ENCODE peak calls at places on chromosomes 7 and 10, in seven cellular contexts. L is lower leg skin, I is thoracic aorta, P is AG04450, Q is cardiac muscle cell, M is astrocyte of the spinal cord, T is GM20000. U is an unnamed sample.

GRCh38 chr7:2205036-2205780 is 27.5 kb downstream of the MAD1L1 start:
- DNase-seq in L (no peak), I (no peak), P (no peak), Q (peak; percentile 25), M (no peak), T (no peak), U (peak; percentile 14)

GRCh38 chr7:152747224-152747623 is 12.3 kb upstream of the ACTR3B start:
- DNase-seq in L (no peak), I (no peak), P (no peak), Q (no peak), M (no peak), T (no peak), U (no peak)

GRCh38 chr7:3574386-3574785 is 273.3 kb downstream of the SDK1 start:
- DNase-seq in L (no peak), I (no peak), P (no peak), Q (no peak), M (no peak), T (no peak), U (no peak)

GRCh38 chr10:11697718-11698527 is 44.3 kb upstream of the ECHDC3 start:
- DNase-seq in L (no peak), I (no peak), P (no peak), Q (no peak), M (no peak), T (no peak), U (no peak)

GRCh38 chr10:6207658-6208057 is 4.9 kb downstream of the PFKFB3 start:
- DNase-seq in L (no peak), I (no peak), P (no peak), Q (no peak), M (no peak), T (no peak), U (no peak)

GRCh38 chr7:134605978-134606923 is 40.4 kb upstream of the BPGM start:
- DNase-seq in L (peak; percentile 90), I (no peak), P (no peak), Q (peak; percentile 82), M (peak; percentile 59), T (peak; percentile 61), U (peak; percentile 49)

GRCh38 chr7:157255201-157255606 is 81.6 kb upstream of the DNAJB6 start:
- DNase-seq in L (no peak), I (no peak), P (no peak), Q (no peak), M (no peak), T (no peak), U (no peak)

GRCh38 chr7:74376256-74377036 is 77.3 kb upstream of the GTF2IRD1 start:
- DNase-seq in L (no peak), I (no peak), P (no peak), Q (no peak), M (no peak), T (no peak), U (no peak)

GRCh38 chr10:110398419-110399162 is 93.9 kb upstream of the SMNDC1 start:
- DNase-seq in L (peak; percentile 90), I (peak; percentile 33), P (peak; percentile 86), Q (no peak), M (peak; percentile 90), T (no peak), U (peak; percentile 48)

DNA sequence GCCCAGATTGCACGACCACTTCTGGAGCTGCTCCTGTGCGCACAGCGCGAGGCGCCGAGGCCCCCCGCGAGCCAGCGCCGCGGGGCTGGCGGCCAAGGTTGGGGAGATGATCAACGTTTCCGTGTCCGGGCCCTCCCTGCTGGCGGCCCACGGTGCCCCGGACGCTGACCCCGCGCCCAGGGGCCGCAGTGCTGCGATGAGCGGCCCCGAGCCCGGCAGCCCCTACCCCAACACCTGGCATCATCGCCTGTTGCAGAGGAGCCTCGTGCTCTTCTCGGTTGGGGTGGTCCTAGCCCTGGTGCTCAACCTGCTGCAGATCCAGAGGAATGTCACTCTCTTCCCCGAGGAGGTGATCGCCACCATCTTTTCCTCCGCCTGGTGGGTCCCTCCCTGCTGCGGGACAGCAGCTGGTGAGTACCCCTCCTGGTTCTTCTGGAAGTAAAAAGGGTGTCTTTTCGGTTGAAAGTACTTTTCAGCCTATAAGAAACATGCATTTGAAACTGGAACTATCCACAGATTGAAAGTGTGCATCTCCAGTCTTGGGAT is 683 bp downstream of the INSIG1 start:
- DNase-seq in L (no peak), I (no peak), P (no peak), Q (no peak), M (no peak), T (no peak), U (no peak)
- TF ChIP-seq CTCF in L (no peak), I (no peak), P (no peak), Q (no peak), M (no peak), T (no peak), U (no peak)

GRCh38 chr10:81081887-81082620 is 544.4 kb downstream of the SH2D4B start:
- DNase-seq in L (no peak), I (no peak), P (no peak), Q (no peak), M (no peak), T (no peak), U (no peak)
- TF ChIP-seq CTCF in L (no peak), I (no peak), P (peak; percentile 17), Q (no peak), M (no peak), T (peak; percentile 10), U (no peak)

GRCh38 chr10:21421016-21421415 is 104.5 kb downstream of the SKIDA1 start:
- DNase-seq in L (peak; percentile 4), I (no peak), P (no peak), Q (no peak), M (no peak), T (no peak), U (no peak)

GRCh38 chr10:21413680-21414079 is 111.8 kb downstream of the SKIDA1 start:
- DNase-seq in L (no peak), I (no peak), P (no peak), Q (no peak), M (no peak), T (no peak), U (no peak)

GRCh38 chr10:21413268-21413667 is 112.2 kb downstream of the SKIDA1 start:
- DNase-seq in L (peak; percentile 1), I (no peak), P (no peak), Q (no peak), M (no peak), T (no peak), U (no peak)

GRCh38 chr10:21421794-21422193 is 103.7 kb downstream of the SKIDA1 start:
- DNase-seq in L (no peak), I (no peak), P (no peak), Q (no peak), M (no peak), T (no peak), U (no peak)

GRCh38 chr10:21417172-21417712 is 108.2 kb downstream of the SKIDA1 start:
- DNase-seq in L (peak; percentile 53), I (no peak), P (no peak), Q (no peak), M (no peak), T (no peak), U (no peak)
- TF ChIP-seq CTCF in L (no peak), I (no peak), P (no peak), Q (no peak), M (no peak), T (no peak), U (no peak)

GRCh38 chr10:27368706-27369105 is 128.1 kb upstream of the ACBD5 start:
- DNase-seq in L (no peak), I (no peak), P (no peak), Q (no peak), M (no peak), T (no peak), U (no peak)

GRCh38 chr10:27372095-27372494 is 131.5 kb upstream of the ACBD5 start:
- DNase-seq in L (no peak), I (no peak), P (no peak), Q (no peak), M (no peak), T (no peak), U (no peak)

GRCh38 chr10:27366769-27367168 is 126.2 kb upstream of the ACBD5 start:
- DNase-seq in L (no peak), I (no peak), P (no peak), Q (no peak), M (no peak), T (no peak), U (no peak)

GRCh38 chr10:27373566-27374160 is 130.4 kb upstream of the RAB18 start:
- DNase-seq in L (no peak), I (no peak), P (no peak), Q (no peak), M (no peak), T (no peak), U (no peak)

DNA sequence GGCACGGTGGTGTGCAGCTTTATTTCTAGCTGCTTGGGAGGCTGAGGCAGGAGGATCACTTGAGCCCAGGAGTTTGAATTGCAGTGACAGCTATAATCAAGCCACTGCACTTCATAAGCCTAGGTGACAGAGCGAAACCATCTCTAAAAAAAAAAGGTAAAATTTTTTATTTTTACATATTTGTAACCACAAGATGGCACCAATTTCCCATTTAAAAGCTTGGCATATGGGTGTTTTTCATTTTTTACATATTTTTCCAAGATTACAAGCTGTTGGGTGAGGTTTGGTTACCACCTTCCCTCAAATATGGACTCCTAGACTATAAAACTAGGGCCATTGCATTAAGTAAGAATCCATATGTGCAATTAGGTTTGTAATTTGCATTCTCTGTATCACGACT is 129.2 kb upstream of the ACBD5 start:
- DNase-seq in L (no peak), I (no peak), P (no peak), Q (no peak), M (no peak), T (no peak), U (no peak)
- TF ChIP-seq CTCF in L (no peak), I (no peak), P (peak; percentile 32), Q (no peak), M (no peak), T (no peak), U (no peak)

DNA sequence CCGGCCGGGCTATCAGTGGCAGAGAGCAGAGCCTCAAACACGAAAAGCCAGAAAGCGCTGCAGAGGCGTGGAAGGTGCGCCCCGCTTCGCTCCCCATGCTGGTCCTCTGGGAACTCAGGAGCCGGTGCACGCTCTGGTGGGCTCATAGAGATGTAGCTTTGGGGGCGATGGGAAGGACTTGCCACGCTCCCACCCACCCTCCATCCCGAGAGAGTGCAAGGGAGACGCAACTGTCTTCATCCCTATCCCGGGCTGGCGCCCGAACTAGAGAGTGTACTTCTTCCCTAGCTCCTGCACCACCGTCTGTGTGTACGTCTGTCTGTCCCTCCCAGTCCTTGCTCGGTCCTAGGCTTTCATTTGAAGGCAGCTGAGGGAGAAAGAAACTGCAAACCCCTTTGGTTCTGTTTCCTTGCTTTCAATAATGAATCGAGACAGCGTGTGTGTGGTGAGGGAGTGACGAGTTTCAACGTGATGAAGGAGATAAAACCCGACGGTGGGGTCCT is 6.1 kb upstream of the EMX2 start:
- DNase-seq in L (peak; percentile 81), I (no peak), P (no peak), Q (no peak), M (no peak), T (peak; percentile 44), U (no peak)
- TF ChIP-seq CTCF in L (no peak), I (no peak), P (no peak), Q (no peak), M (no peak), T (no peak), U (no peak)

U was measured in omental fat pad.